ENCODE peak calls at places on chromosomes 13 and 19, in nine cellular contexts. S is activated CD8-positive, alpha-beta memory T cell treated with anti-CD3 and anti-CD28 coated beads for 1 hour; O is T-cell; M is cardiac muscle cell; L is NCI-H187 treated with DMSO at 0.1 percent for 48 hours; Y is effector CD4-positive, alpha-beta T cell; F is activated CD4-positive, alpha-beta T cell treated with anti-CD3 and anti-CD28 coated beads, Interleukin-2, amount 50 U/mL, for 48 hours; I is heart left ventricle; P is foreskin melanocyte. J is an unnamed sample.

GRCh38 chr13:108494991-108495661 is 134.3 kb upstream of the MYO16 start:
- DNase-seq in S (no peak), O (no peak), M (no peak), L (no peak), Y (no peak), F (no peak), I (no peak), P (peak), J (no peak)

GRCh38 chr13:99768986-99769385 is 202.6 kb downstream of the ZIC5 start:
- DNase-seq in S (no peak), O (no peak), M (no peak), L (no peak), Y (no peak), F (no peak), I (no peak), P (no peak), J (no peak)

GRCh38 chr19:21202865-21203494 is 61.1 kb downstream of the ZNF431 start:
- DNase-seq in S (no peak), O (peak), M (peak), L (peak), Y (peak), F (peak), I (no peak), P (no peak), J (peak)

GRCh38 chr13:75181906-75182305 is 300.1 kb downstream of the TBC1D4 start:
- DNase-seq in S (no peak), O (no peak), M (peak), L (no peak), Y (no peak), F (no peak), I (no peak), P (no peak), J (no peak)

GRCh38 chr19:29483944-29484581 is 41.7 kb upstream of the VSTM2B start:
- DNase-seq in S (no peak), O (no peak), M (no peak), L (no peak), Y (no peak), F (no peak), I (no peak), P (no peak), J (no peak)

GRCh38 chr13:22369090-22369489 is 698.2 kb downstream of the FGF9 start:
- DNase-seq in S (no peak), O (no peak), M (no peak), L (no peak), Y (no peak), F (no peak), I (no peak), P (no peak), J (no peak)

GRCh38 chr19:29978139-29978538 is 36.1 kb downstream of the URI1 start:
- DNase-seq in S (no peak), O (no peak), M (no peak), L (no peak), Y (no peak), F (no peak), I (no peak), P (no peak), J (no peak)

GRCh38 chr19:43691755-43692154 is 21.8 kb upstream of the PLAUR start:
- DNase-seq in S (no peak), O (no peak), M (no peak), L (no peak), Y (no peak), F (no peak), I (no peak), P (no peak), J (no peak)

GRCh38 chr19:18284710-18285430 is 3.4 kb upstream of the JUND start:
- DNase-seq in S (no peak), O (no peak), M (no peak), L (no peak), Y (no peak), F (peak), I (no peak), P (no peak), J (no peak)

GRCh38 chr13:60175571-60175970 is 11.8 kb upstream of the DIAPH3 start:
- DNase-seq in S (no peak), O (no peak), M (no peak), L (no peak), Y (no peak), F (no peak), I (no peak), P (no peak), J (no peak)

GRCh38 chr19:2132191-2132590 is 19.2 kb downstream of the AP3D1 start:
- DNase-seq in S (no peak), O (no peak), M (no peak), L (no peak), Y (no peak), F (no peak), I (no peak), P (no peak), J (no peak)

GRCh38 chr13:48268019-48268418 is 35.0 kb downstream of the ITM2B start:
- DNase-seq in S (no peak), O (no peak), M (no peak), L (no peak), Y (no peak), F (no peak), I (no peak), P (no peak), J (no peak)

GRCh38 chr19:8663920-8664670 is 33.7 kb downstream of the NFILZ start:
- DNase-seq in S (no peak), O (peak), M (no peak), L (no peak), Y (peak), F (peak), I (no peak), P (no peak), J (no peak)

GRCh38 chr19:33795370-33796163 is 1.1 kb upstream of the KCTD15 start:
- DNase-seq in S (peak), O (no peak), M (peak), L (no peak), Y (peak), F (peak), I (peak), P (peak), J (peak)

GRCh38 chr19:4224470-4224869 is 4.9 kb upstream of the EBI3 start:
- DNase-seq in S (no peak), O (no peak), M (no peak), L (no peak), Y (no peak), F (no peak), I (no peak), P (no peak), J (no peak)

GRCh38 chr13:91123456-91124127 is 223.9 kb upstream of the MIR17HG start:
- DNase-seq in S (no peak), O (no peak), M (peak), L (no peak), Y (no peak), F (no peak), I (no peak), P (no peak), J (no peak)

GRCh38 chr19:16814526-16815100 is 14.6 kb upstream of the SIN3B start:
- DNase-seq in S (no peak), O (no peak), M (peak), L (no peak), Y (no peak), F (no peak), I (no peak), P (no peak), J (no peak)

GRCh38 chr13:26053418-26053980 is 1.7 kb upstream of the SHISA2 start:
- DNase-seq in S (no peak), O (no peak), M (no peak), L (no peak), Y (no peak), F (no peak), I (no peak), P (no peak), J (no peak)

GRCh38 chr13:58855283-58855682 is 1223.7 kb downstream of the PCDH17 start:
- DNase-seq in S (no peak), O (no peak), M (no peak), L (no peak), Y (no peak), F (no peak), I (no peak), P (peak), J (no peak)

GRCh38 chr13:26538363-26539317 is 18.8 kb upstream of the WASF3 start:
- DNase-seq in S (no peak), O (no peak), M (peak), L (no peak), Y (no peak), F (no peak), I (no peak), P (no peak), J (no peak)

GRCh38 chr13:98108330-98108729 is 34.6 kb upstream of the FARP1 start:
- DNase-seq in S (no peak), O (no peak), M (peak), L (no peak), Y (no peak), F (no peak), I (no peak), P (no peak), J (no peak)

GRCh38 chr19:18760440-18761383 is 30.4 kb downstream of the COMP start:
- DNase-seq in S (no peak), O (no peak), M (no peak), L (no peak), Y (no peak), F (no peak), I (no peak), P (no peak), J (no peak)

GRCh38 chr13:114152831-114153371 is 20.5 kb upstream of the RASA3 start:
- DNase-seq in S (no peak), O (no peak), M (peak), L (no peak), Y (no peak), F (no peak), I (no peak), P (peak), J (no peak)

GRCh38 chr13:95540848-95541247 is 11.7 kb upstream of the CLDN10 start:
- DNase-seq in S (no peak), O (no peak), M (no peak), L (no peak), Y (no peak), F (no peak), I (peak), P (no peak), J (no peak)

GRCh38 chr13:95593462-95593861 is 40.9 kb downstream of the CLDN10 start:
- DNase-seq in S (no peak), O (no peak), M (no peak), L (no peak), Y (no peak), F (no peak), I (no peak), P (no peak), J (no peak)

GRCh38 chr19:12969292-12969988 is at the start of gene DAND5:
- DNase-seq in S (no peak), O (no peak), M (no peak), L (no peak), Y (no peak), F (no peak), I (peak), P (no peak), J (no peak)

GRCh38 chr13:78881746-78882145 is 222.8 kb upstream of the OBI1 start:
- DNase-seq in S (no peak), O (no peak), M (no peak), L (peak), Y (no peak), F (no peak), I (no peak), P (no peak), J (no peak)

GRCh38 chr13:112740502-112741131 is 50.8 kb downstream of the ATP11A start:
- DNase-seq in S (no peak), O (no peak), M (peak), L (no peak), Y (no peak), F (no peak), I (peak), P (no peak), J (no peak)

GRCh38 chr19:5953680-5954213 is 24.2 kb downstream of the RANBP3 start:
- DNase-seq in S (no peak), O (no peak), M (no peak), L (no peak), Y (no peak), F (peak), I (no peak), P (no peak), J (no peak)

GRCh38 chr13:28347456-28348371 is 147.2 kb downstream of the FLT1 start:
- DNase-seq in S (no peak), O (no peak), M (no peak), L (no peak), Y (no peak), F (no peak), I (no peak), P (no peak), J (no peak)

GRCh38 chr13:43374621-43375020 is 351.2 kb downstream of the DNAJC15 start:
- DNase-seq in S (no peak), O (no peak), M (peak), L (no peak), Y (no peak), F (no peak), I (no peak), P (peak), J (no peak)

GRCh38 chr19:18055967-18056366 is 30.8 kb downstream of the IL12RB1 start:
- DNase-seq in S (no peak), O (no peak), M (no peak), L (no peak), Y (no peak), F (no peak), I (no peak), P (no peak), J (no peak)

J was measured in KG1.